ENCODE peak calls at places on chromosomes 6 and 20, in ten cellular contexts. One of them, this sample, is unnamed.

GRCh38 chr6:109934293-109934692 is 43.8 kb upstream of the GPR6 start:
- DNase-seq in RWPE1: no peak
- DNase-seq in uterus: no peak
- DNase-seq in fibroblast of lung: no peak
- DNase-seq in lower lobe of right lung: no peak
- DNase-seq in K562: no peak
- DNase-seq in adrenal gland: no peak
- DNase-seq in left ventricle myocardium inferior: no peak
- DNase-seq in ascending aorta: no peak
- DNase-seq in right lobe of liver: no peak
- DNase-seq in this sample: no peak

GRCh38 chr6:16684896-16685554 is 76.2 kb downstream of the ATXN1 start:
- DNase-seq in lower lobe of right lung: no peak
- DNase-seq in uterus: no peak
- DNase-seq in adrenal gland: no peak
- DNase-seq in RWPE1: peak
- DNase-seq in right lobe of liver: no peak
- DNase-seq in left ventricle myocardium inferior: no peak
- DNase-seq in K562: no peak
- DNase-seq in ascending aorta: no peak
- DNase-seq in fibroblast of lung: no peak
- DNase-seq in this sample: no peak

GRCh38 chr20:10505320-10506226 is 70.5 kb downstream of the SLX4IP start:
- DNase-seq in lower lobe of right lung: no peak
- DNase-seq in K562: peak
- DNase-seq in fibroblast of lung: peak
- DNase-seq in left ventricle myocardium inferior: no peak
- DNase-seq in uterus: peak
- DNase-seq in RWPE1: peak
- DNase-seq in ascending aorta: no peak
- DNase-seq in adrenal gland: peak
- DNase-seq in right lobe of liver: no peak
- DNase-seq in this sample: no peak

GRCh38 chr20:2942439-2942838 is 69.2 kb downstream of the PTPRA start:
- DNase-seq in adrenal gland: no peak
- DNase-seq in lower lobe of right lung: no peak
- DNase-seq in ascending aorta: no peak
- DNase-seq in K562: no peak
- DNase-seq in right lobe of liver: no peak
- DNase-seq in left ventricle myocardium inferior: no peak
- DNase-seq in RWPE1: no peak
- DNase-seq in fibroblast of lung: peak
- DNase-seq in uterus: no peak
- DNase-seq in this sample: no peak

GRCh38 chr6:163536770-163537169 is 122.3 kb downstream of the QKI start:
- DNase-seq in uterus: no peak
- DNase-seq in adrenal gland: no peak
- DNase-seq in ascending aorta: no peak
- DNase-seq in left ventricle myocardium inferior: no peak
- DNase-seq in right lobe of liver: no peak
- DNase-seq in fibroblast of lung: peak
- DNase-seq in lower lobe of right lung: no peak
- DNase-seq in RWPE1: no peak
- DNase-seq in K562: no peak
- DNase-seq in this sample: no peak

GRCh38 chr20:57200882-57201723 is 65.3 kb downstream of the BMP7 start:
- DNase-seq in RWPE1: no peak
- DNase-seq in uterus: no peak
- DNase-seq in right lobe of liver: no peak
- DNase-seq in adrenal gland: no peak
- DNase-seq in fibroblast of lung: no peak
- DNase-seq in left ventricle myocardium inferior: no peak
- DNase-seq in ascending aorta: no peak
- DNase-seq in K562: no peak
- DNase-seq in lower lobe of right lung: no peak
- DNase-seq in this sample: no peak

GRCh38 chr6:87628424-87628823 is 38.5 kb downstream of the ORC3 start:
- DNase-seq in fibroblast of lung: no peak
- DNase-seq in left ventricle myocardium inferior: no peak
- DNase-seq in right lobe of liver: no peak
- DNase-seq in lower lobe of right lung: no peak
- DNase-seq in uterus: no peak
- DNase-seq in K562: no peak
- DNase-seq in RWPE1: no peak
- DNase-seq in adrenal gland: no peak
- DNase-seq in ascending aorta: no peak
- DNase-seq in this sample: no peak

GRCh38 chr20:62774762-62775161 is 21.5 kb upstream of the MRGBP start:
- DNase-seq in left ventricle myocardium inferior: no peak
- DNase-seq in fibroblast of lung: no peak
- DNase-seq in K562: peak
- DNase-seq in lower lobe of right lung: no peak
- DNase-seq in RWPE1: no peak
- DNase-seq in adrenal gland: no peak
- DNase-seq in ascending aorta: no peak
- DNase-seq in right lobe of liver: no peak
- DNase-seq in uterus: no peak
- DNase-seq in this sample: no peak

GRCh38 chr20:258963-259362 is 1.4 kb downstream of the DEFB132 start:
- DNase-seq in RWPE1: no peak
- DNase-seq in adrenal gland: no peak
- DNase-seq in lower lobe of right lung: no peak
- DNase-seq in right lobe of liver: no peak
- DNase-seq in left ventricle myocardium inferior: no peak
- DNase-seq in uterus: no peak
- DNase-seq in K562: peak
- DNase-seq in fibroblast of lung: peak
- DNase-seq in ascending aorta: no peak
- DNase-seq in this sample: no peak

GRCh38 chr6:37679539-37680476 is 17.9 kb downstream of the MDGA1 start:
- DNase-seq in fibroblast of lung: no peak
- DNase-seq in K562: no peak
- DNase-seq in right lobe of liver: no peak
- DNase-seq in adrenal gland: no peak
- DNase-seq in ascending aorta: no peak
- DNase-seq in lower lobe of right lung: no peak
- DNase-seq in left ventricle myocardium inferior: no peak
- DNase-seq in RWPE1: no peak
- DNase-seq in uterus: no peak
- DNase-seq in this sample: no peak

GRCh38 chr6:158487495-158487894 is 72.4 kb upstream of the TMEM181 start:
- DNase-seq in adrenal gland: no peak
- DNase-seq in K562: no peak
- DNase-seq in fibroblast of lung: no peak
- DNase-seq in RWPE1: no peak
- DNase-seq in left ventricle myocardium inferior: no peak
- DNase-seq in ascending aorta: no peak
- DNase-seq in lower lobe of right lung: no peak
- DNase-seq in right lobe of liver: no peak
- DNase-seq in uterus: no peak
- DNase-seq in this sample: no peak

GRCh38 chr20:23970049-23970448 is 18.5 kb downstream of the GGTLC1 start:
- DNase-seq in adrenal gland: no peak
- DNase-seq in RWPE1: no peak
- DNase-seq in uterus: no peak
- DNase-seq in fibroblast of lung: no peak
- DNase-seq in K562: no peak
- DNase-seq in left ventricle myocardium inferior: no peak
- DNase-seq in ascending aorta: no peak
- DNase-seq in right lobe of liver: no peak
- DNase-seq in lower lobe of right lung: no peak
- DNase-seq in this sample: no peak

GRCh38 chr6:148868314-148868713 is 121.5 kb downstream of the UST start:
- DNase-seq in ascending aorta: no peak
- DNase-seq in adrenal gland: no peak
- DNase-seq in RWPE1: peak
- DNase-seq in lower lobe of right lung: no peak
- DNase-seq in right lobe of liver: no peak
- DNase-seq in K562: no peak
- DNase-seq in uterus: no peak
- DNase-seq in fibroblast of lung: peak
- DNase-seq in left ventricle myocardium inferior: no peak
- DNase-seq in this sample: no peak

GRCh38 chr6:67606905-67607828 is 1027.9 kb upstream of the ADGRB3 start:
- DNase-seq in right lobe of liver: no peak
- DNase-seq in adrenal gland: no peak
- DNase-seq in left ventricle myocardium inferior: no peak
- DNase-seq in fibroblast of lung: peak
- DNase-seq in RWPE1: no peak
- DNase-seq in K562: no peak
- DNase-seq in lower lobe of right lung: no peak
- DNase-seq in ascending aorta: no peak
- DNase-seq in uterus: no peak
- DNase-seq in this sample: no peak

GRCh38 chr20:18739785-18740184 is 73.8 kb upstream of the SCP2D1 start:
- DNase-seq in right lobe of liver: no peak
- DNase-seq in left ventricle myocardium inferior: no peak
- DNase-seq in K562: peak
- DNase-seq in fibroblast of lung: peak
- DNase-seq in ascending aorta: no peak
- DNase-seq in lower lobe of right lung: no peak
- DNase-seq in RWPE1: no peak
- DNase-seq in uterus: peak
- DNase-seq in adrenal gland: no peak
- DNase-seq in this sample: no peak

DNA sequence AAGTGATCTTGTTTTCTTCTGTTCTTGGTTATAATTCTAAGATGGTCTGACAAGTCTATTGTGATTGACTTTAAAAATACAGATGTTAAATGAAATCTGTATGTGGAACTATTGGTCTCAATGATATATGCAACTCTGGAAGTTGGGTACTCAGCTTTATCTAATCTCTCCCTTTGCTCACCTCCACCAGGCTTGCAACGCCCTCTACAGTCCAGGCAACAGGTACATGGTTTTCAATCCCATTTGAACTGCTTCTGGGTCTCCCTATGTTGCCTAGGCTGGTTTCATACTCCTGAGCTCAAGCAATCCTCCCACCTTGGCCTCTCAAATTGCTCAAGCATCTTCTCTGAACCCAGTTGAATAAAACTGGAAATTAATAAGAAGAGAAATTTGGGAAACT is 25.6 kb upstream of the HLA-DQB1 start:
- DNase-seq in left ventricle myocardium inferior: no peak
- DNase-seq in K562: peak
- DNase-seq in fibroblast of lung: no peak
- DNase-seq in RWPE1: no peak
- DNase-seq in adrenal gland: peak
- DNase-seq in ascending aorta: no peak
- DNase-seq in uterus: peak
- DNase-seq in lower lobe of right lung: peak
- DNase-seq in right lobe of liver: no peak
- DNase-seq in this sample: peak
- TF ChIP-seq CTCF in left ventricle myocardium inferior: peak
- TF ChIP-seq CTCF in K562: peak
- TF ChIP-seq CTCF in fibroblast of lung: no peak
- TF ChIP-seq CTCF in RWPE1: no peak
- TF ChIP-seq CTCF in adrenal gland: no peak
- TF ChIP-seq CTCF in ascending aorta: no peak
- TF ChIP-seq CTCF in uterus: no peak
- TF ChIP-seq CTCF in lower lobe of right lung: peak
- TF ChIP-seq CTCF in right lobe of liver: peak
- TF ChIP-seq CTCF in this sample: peak

GRCh38 chr6:100177956-100178355 is 183.9 kb upstream of the MCHR2 start:
- DNase-seq in RWPE1: no peak
- DNase-seq in left ventricle myocardium inferior: no peak
- DNase-seq in fibroblast of lung: peak
- DNase-seq in uterus: no peak
- DNase-seq in lower lobe of right lung: no peak
- DNase-seq in right lobe of liver: no peak
- DNase-seq in ascending aorta: no peak
- DNase-seq in K562: no peak
- DNase-seq in adrenal gland: no peak
- DNase-seq in this sample: no peak
- H3K27ac ChIP-seq in RWPE1: no peak
- H3K27ac ChIP-seq in left ventricle myocardium inferior: peak
- H3K27ac ChIP-seq in fibroblast of lung: no peak
- H3K27ac ChIP-seq in uterus: no peak
- H3K27ac ChIP-seq in lower lobe of right lung: no peak
- H3K27ac ChIP-seq in right lobe of liver: no peak
- H3K27ac ChIP-seq in ascending aorta: no peak
- H3K27ac ChIP-seq in K562: no peak
- H3K27ac ChIP-seq in adrenal gland: no peak
- H3K27ac ChIP-seq in this sample: no peak

GRCh38 chr6:24763578-24763977 is 11.2 kb upstream of the GMNN start:
- DNase-seq in lower lobe of right lung: no peak
- DNase-seq in fibroblast of lung: no peak
- DNase-seq in ascending aorta: no peak
- DNase-seq in adrenal gland: no peak
- DNase-seq in K562: no peak
- DNase-seq in RWPE1: no peak
- DNase-seq in right lobe of liver: no peak
- DNase-seq in uterus: no peak
- DNase-seq in left ventricle myocardium inferior: no peak
- DNase-seq in this sample: no peak

GRCh38 chr6:24761193-24761835 is 13.4 kb upstream of the GMNN start:
- DNase-seq in right lobe of liver: no peak
- DNase-seq in left ventricle myocardium inferior: no peak
- DNase-seq in K562: peak
- DNase-seq in uterus: no peak
- DNase-seq in RWPE1: no peak
- DNase-seq in adrenal gland: no peak
- DNase-seq in lower lobe of right lung: no peak
- DNase-seq in ascending aorta: no peak
- DNase-seq in fibroblast of lung: no peak
- DNase-seq in this sample: no peak

GRCh38 chr6:24768361-24768760 is 6.4 kb upstream of the GMNN start:
- DNase-seq in right lobe of liver: no peak
- DNase-seq in RWPE1: no peak
- DNase-seq in K562: no peak
- DNase-seq in ascending aorta: no peak
- DNase-seq in left ventricle myocardium inferior: no peak
- DNase-seq in fibroblast of lung: no peak
- DNase-seq in lower lobe of right lung: no peak
- DNase-seq in uterus: no peak
- DNase-seq in adrenal gland: no peak
- DNase-seq in this sample: no peak

GRCh38 chr6:24761851-24762250 is 12.9 kb upstream of the GMNN start:
- DNase-seq in K562: no peak
- DNase-seq in ascending aorta: no peak
- DNase-seq in right lobe of liver: no peak
- DNase-seq in fibroblast of lung: no peak
- DNase-seq in uterus: no peak
- DNase-seq in RWPE1: no peak
- DNase-seq in left ventricle myocardium inferior: no peak
- DNase-seq in adrenal gland: no peak
- DNase-seq in lower lobe of right lung: no peak
- DNase-seq in this sample: no peak

GRCh38 chr6:24766685-24767462 is 7.9 kb upstream of the GMNN start:
- DNase-seq in adrenal gland: no peak
- DNase-seq in ascending aorta: no peak
- DNase-seq in right lobe of liver: no peak
- DNase-seq in RWPE1: peak
- DNase-seq in left ventricle myocardium inferior: no peak
- DNase-seq in uterus: no peak
- DNase-seq in fibroblast of lung: peak
- DNase-seq in lower lobe of right lung: no peak
- DNase-seq in K562: no peak
- DNase-seq in this sample: no peak
- TF ChIP-seq CTCF in adrenal gland: peak
- TF ChIP-seq CTCF in ascending aorta: peak
- TF ChIP-seq CTCF in right lobe of liver: peak
- TF ChIP-seq CTCF in RWPE1: peak
- TF ChIP-seq CTCF in left ventricle myocardium inferior: peak
- TF ChIP-seq CTCF in uterus: peak
- TF ChIP-seq CTCF in fibroblast of lung: peak
- TF ChIP-seq CTCF in lower lobe of right lung: peak
- TF ChIP-seq CTCF in K562: peak
- TF ChIP-seq CTCF in this sample: no peak

GRCh38 chr20:19806806-19807691 is 49.0 kb downstream of the RIN2 start:
- DNase-seq in RWPE1: peak
- DNase-seq in ascending aorta: no peak
- DNase-seq in K562: no peak
- DNase-seq in right lobe of liver: no peak
- DNase-seq in lower lobe of right lung: no peak
- DNase-seq in uterus: no peak
- DNase-seq in left ventricle myocardium inferior: no peak
- DNase-seq in adrenal gland: peak
- DNase-seq in fibroblast of lung: peak
- DNase-seq in this sample: no peak
- H3K27ac ChIP-seq in RWPE1: peak
- H3K27ac ChIP-seq in ascending aorta: peak
- H3K27ac ChIP-seq in K562: no peak
- H3K27ac ChIP-seq in right lobe of liver: no peak
- H3K27ac ChIP-seq in lower lobe of right lung: peak
- H3K27ac ChIP-seq in uterus: peak
- H3K27ac ChIP-seq in left ventricle myocardium inferior: peak
- H3K27ac ChIP-seq in adrenal gland: no peak
- H3K27ac ChIP-seq in fibroblast of lung: peak
- H3K27ac ChIP-seq in this sample: peak

This sample was measured in Panc1.